ENCODE peak calls at places on chromosomes 13 and 19, in seven cellular contexts. F is fibroblast of lung, R is HFFc6, N is MCF 10A, L is AG04449, D is cardiac fibroblast, X is transverse colon. U is an unnamed sample.
A peak's percentile ranks its signal among the peaks of the same experiment; 100 is the strongest.

GRCh38 chr13:27789495-27790303 is 2.6 kb upstream of the GSX1 start:
- DNase-seq in R (no peak), F (no peak), N (no peak), D (no peak), X (no peak), L (no peak), U (no peak)

GRCh38 chr13:96481482-96481881 is 391.6 kb downstream of the HS6ST3 start:
- DNase-seq in X (no peak), L (no peak), R (no peak), F (no peak), N (no peak), D (no peak), U (no peak)

GRCh38 chr13:29513002-29513980 is 82.2 kb downstream of the SLC7A1 start:
- DNase-seq in F (no peak), D (no peak), N (no peak), R (peak; percentile 57), L (no peak), X (no peak), U (no peak)

GRCh38 chr19:14615628-14616027 is 32.7 kb downstream of the CLEC17A start:
- DNase-seq in R (no peak), D (no peak), N (no peak), F (no peak), X (no peak), L (no peak), U (no peak)

GRCh38 chr13:108213946-108214345 is 1.4 kb downstream of the LIG4 start:
- DNase-seq in L (no peak), X (no peak), F (peak; percentile 71), R (peak; percentile 60), N (peak; percentile 11), D (peak; percentile 48), U (peak; percentile 30)

GRCh38 chr13:110163020-110163658 is 143.8 kb downstream of the COL4A1 start:
- DNase-seq in R (no peak), X (no peak), N (no peak), F (no peak), L (no peak), D (no peak), U (no peak)

GRCh38 chr13:43170497-43170896 is 147.1 kb downstream of the DNAJC15 start:
- DNase-seq in N (no peak), X (no peak), R (no peak), L (no peak), D (no peak), F (no peak), U (no peak)

GRCh38 chr13:40452741-40453665 is 213.4 kb downstream of the FOXO1 start:
- DNase-seq in D (peak; percentile 69), R (peak; percentile 27), N (peak; percentile 92), F (peak; percentile 74), X (no peak), L (no peak), U (peak; percentile 89)

GRCh38 chr13:108352599-108352998 is 83.1 kb downstream of the TNFSF13B start:
- DNase-seq in R (no peak), N (no peak), L (no peak), D (peak; percentile 18), F (no peak), X (no peak), U (no peak)

GRCh38 chr19:23273022-23273593 is 22.9 kb upstream of the ZNF724 start:
- DNase-seq in F (no peak), L (no peak), X (peak; percentile 21), N (no peak), D (peak; percentile 22), R (no peak), U (no peak)

GRCh38 chr13:28313579-28313978 is 175.2 kb downstream of the PAN3 start:
- DNase-seq in L (no peak), D (peak; percentile 68), X (no peak), N (no peak), R (peak; percentile 44), F (peak; percentile 13), U (no peak)

GRCh38 chr19:57068921-57069697 is 50.7 kb upstream of the USP29 start:
- DNase-seq in R (no peak), X (no peak), F (no peak), N (no peak), L (no peak), D (no peak), U (no peak)

GRCh38 chr19:47124937-47125668 is 5.5 kb upstream of the SAE1 start:
- DNase-seq in L (no peak), D (peak; percentile 86), N (peak; percentile 82), R (peak; percentile 74), X (no peak), F (peak; percentile 69), U (peak; percentile 55)

GRCh38 chr13:48775285-48775684 is 121.6 kb downstream of the CYSLTR2 start:
- DNase-seq in L (peak; percentile 24), F (peak; percentile 95), D (no peak), N (no peak), X (no peak), R (peak; percentile 60), U (no peak)

GRCh38 chr19:32748497-32748896 is 28.9 kb downstream of the TDRD12 start:
- DNase-seq in L (no peak), F (no peak), D (no peak), N (peak; percentile 11), X (no peak), R (no peak), U (no peak)
- TF ChIP-seq CTCF in L (no peak), F (no peak), D (no peak), N (no peak), X (no peak), R (peak; percentile 31), U (no peak)

GRCh38 chr13:25980255-25980654 is 71.6 kb downstream of the SHISA2 start:
- DNase-seq in D (peak; percentile 22), L (no peak), F (peak; percentile 10), R (peak; percentile 3), X (no peak), N (peak; percentile 43), U (no peak)
- TF ChIP-seq CTCF in D (peak; percentile 22), L (peak; percentile 42), F (no peak), R (peak; percentile 50), X (no peak), N (no peak), U (no peak)

GRCh38 chr13:60379837-60380236 is 17.2 kb upstream of the TDRD3 start:
- DNase-seq in F (no peak), X (no peak), L (no peak), N (peak; percentile 9), D (no peak), R (no peak), U (no peak)
- TF ChIP-seq CTCF in F (no peak), X (no peak), L (no peak), N (no peak), D (no peak), R (peak; percentile 42), U (no peak)

GRCh38 chr13:24610956-24611355 is 69.3 kb upstream of the ATP12A start:
- DNase-seq in N (no peak), L (no peak), F (no peak), X (no peak), D (no peak), R (no peak), U (no peak)

GRCh38 chr13:24606486-24607170 is 73.6 kb upstream of the ATP12A start:
- DNase-seq in L (no peak), D (no peak), R (no peak), X (no peak), N (no peak), F (no peak), U (no peak)

GRCh38 chr13:24605923-24606372 is 74.3 kb upstream of the ATP12A start:
- DNase-seq in R (no peak), X (no peak), D (peak; percentile 58), N (peak; percentile 43), F (peak; percentile 24), L (no peak), U (no peak)
- TF ChIP-seq CTCF in R (peak; percentile 47), X (peak; percentile 53), D (peak; percentile 48), N (peak; percentile 22), F (no peak), L (peak; percentile 27), U (no peak)

GRCh38 chr19:6058411-6059201 is 51.7 kb downstream of the RFX2 start:
- DNase-seq in L (no peak), F (no peak), R (no peak), N (no peak), X (peak; percentile 5), D (no peak), U (no peak)

GRCh38 chr19:6059396-6059947 is 50.8 kb downstream of the RFX2 start:
- DNase-seq in D (no peak), F (no peak), N (no peak), X (no peak), R (no peak), L (no peak), U (no peak)

GRCh38 chr19:6056282-6056741 is 54.0 kb downstream of the RFX2 start:
- DNase-seq in L (no peak), R (no peak), D (no peak), F (no peak), X (peak; percentile 62), N (no peak), U (no peak)

GRCh38 chr19:6056801-6057650 is 53.3 kb downstream of the RFX2 start:
- DNase-seq in L (peak; percentile 53), F (peak; percentile 94), X (peak; percentile 70), D (peak; percentile 97), R (peak; percentile 95), N (peak; percentile 98), U (peak; percentile 97)

GRCh38 chr19:6057651-6058365 is 52.5 kb downstream of the RFX2 start:
- DNase-seq in D (no peak), F (no peak), L (no peak), N (no peak), X (no peak), R (no peak), U (no peak)
- TF ChIP-seq CTCF in D (no peak), F (no peak), L (no peak), N (no peak), X (no peak), R (no peak), U (no peak)

GRCh38 chr19:2064788-2065524 is 13.9 kb upstream of the MKNK2 start:
- DNase-seq in L (no peak), D (no peak), R (no peak), N (no peak), F (no peak), X (no peak), U (no peak)

GRCh38 chr19:2063824-2064223 is 12.8 kb upstream of the MKNK2 start:
- DNase-seq in F (no peak), N (no peak), D (no peak), L (no peak), R (no peak), X (no peak), U (no peak)

GRCh38 chr19:2062770-2063169 is 11.7 kb upstream of the MKNK2 start:
- DNase-seq in N (no peak), F (no peak), D (no peak), X (no peak), L (no peak), R (no peak), U (no peak)

GRCh38 chr19:2061936-2062729 is 11.1 kb upstream of the MKNK2 start:
- DNase-seq in N (no peak), X (no peak), L (no peak), F (no peak), D (no peak), R (no peak), U (no peak)

DNA sequence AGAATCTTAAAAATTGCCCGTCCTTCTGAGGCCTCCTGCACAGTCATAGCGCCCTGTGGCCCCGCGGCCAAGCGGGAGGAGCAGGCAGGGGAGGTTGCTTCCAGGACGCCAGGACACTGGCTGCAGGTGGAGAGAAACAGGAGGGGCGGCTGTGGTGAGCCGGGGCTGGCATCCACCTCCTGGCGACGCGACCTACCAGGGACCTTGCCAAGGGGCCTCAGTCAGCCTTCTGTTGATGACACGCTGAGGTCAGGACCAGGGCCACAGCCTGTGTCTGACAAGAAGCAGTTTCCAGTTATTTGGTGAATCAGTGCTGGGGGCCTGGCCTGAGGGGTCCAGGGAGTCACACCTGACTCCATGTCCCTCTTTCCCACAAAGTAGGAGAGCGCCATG is 13.3 kb upstream of the MKNK2 start:
- DNase-seq in L (no peak), F (no peak), D (no peak), X (no peak), N (no peak), R (no peak), U (no peak)
- TF ChIP-seq CTCF in L (no peak), F (no peak), D (no peak), X (no peak), N (no peak), R (no peak), U (no peak)

U was measured in RWPE1.